ENCODE peak calls at places on chromosomes 1 and 21, in seven cellular contexts. H is HL-60, D is GM12878, T is GM23338, J is A549, B is K562, X is HCT116. V is an unnamed sample.

GRCh38 chr1:33181906-33182305 is at the start of gene TRIM62:
- DNase-seq in D (no peak), T (peak), H (peak), B (peak), X (peak), J (peak), V (no peak)

GRCh38 chr21:44374601-44375280 is 21.3 kb downstream of the TRPM2 start:
- DNase-seq in X (no peak), T (no peak), B (no peak), D (no peak), H (no peak), J (no peak), V (no peak)

GRCh38 chr1:22290157-22290556 is 147.3 kb upstream of the WNT4 start:
- DNase-seq in T (no peak), H (no peak), D (no peak), J (no peak), X (no peak), B (no peak), V (no peak)

GRCh38 chr21:16196521-16197208 is 466.9 kb downstream of the USP25 start:
- DNase-seq in J (no peak), B (no peak), X (no peak), H (no peak), T (no peak), D (no peak), V (no peak)

GRCh38 chr1:79323240-79324025 is 316.9 kb upstream of the ADGRL4 start:
- DNase-seq in J (peak), H (no peak), B (no peak), D (no peak), T (no peak), X (peak), V (peak)

GRCh38 chr1:43292679-43293078 is 7.3 kb upstream of the C1orf210 start:
- DNase-seq in D (no peak), T (no peak), B (no peak), J (no peak), H (no peak), X (no peak), V (no peak)

GRCh38 chr1:55876276-55877060 is 661.3 kb upstream of the USP24 start:
- DNase-seq in B (no peak), X (no peak), T (no peak), D (no peak), J (no peak), H (no peak), V (no peak)

GRCh38 chr1:165476776-165477175 is 31.9 kb upstream of the RXRG start:
- DNase-seq in H (no peak), J (no peak), B (no peak), D (no peak), T (no peak), X (no peak), V (no peak)

GRCh38 chr1:173507847-173508209 is 30.7 kb downstream of the PRDX6 start:
- DNase-seq in X (no peak), B (no peak), J (no peak), H (no peak), D (no peak), T (peak), V (peak)

GRCh38 chr1:32609180-32609579 is 41.2 kb downstream of the ZBTB8OS start:
- DNase-seq in J (no peak), T (no peak), B (no peak), H (no peak), X (no peak), D (no peak), V (no peak)

GRCh38 chr1:61244114-61244513 is 161.8 kb downstream of the NFIA start:
- DNase-seq in J (no peak), X (peak), B (no peak), H (no peak), D (no peak), T (no peak), V (no peak)

GRCh38 chr1:63817152-63817667 is 43.4 kb downstream of the ROR1 start:
- DNase-seq in H (no peak), T (no peak), B (no peak), X (no peak), J (peak), D (no peak), V (no peak)

GRCh38 chr1:55943721-55944435 is 635.5 kb downstream of the PLPP3 start:
- DNase-seq in X (no peak), B (no peak), H (no peak), J (no peak), D (no peak), T (no peak), V (no peak)

GRCh38 chr1:16922885-16923431 is 1.2 kb downstream of the CROCC start:
- DNase-seq in T (peak), J (no peak), D (no peak), B (peak), X (no peak), H (peak), V (no peak)

GRCh38 chr1:10374442-10374860 is 24.4 kb upstream of the PGD start:
- DNase-seq in B (no peak), H (peak), T (no peak), D (no peak), J (no peak), X (no peak), V (no peak)

GRCh38 chr21:37198989-37199924 is 67.9 kb downstream of the VPS26C start:
- DNase-seq in J (no peak), H (no peak), T (no peak), X (peak), B (no peak), D (no peak), V (peak)

GRCh38 chr1:203796223-203796747 is 862 bp downstream of the ZBED6 start:
- DNase-seq in H (peak), X (no peak), T (peak), J (peak), B (no peak), D (peak), V (no peak)

GRCh38 chr1:30372792-30373433 is 350.5 kb downstream of the MATN1 start:
- DNase-seq in D (no peak), T (no peak), J (no peak), X (no peak), B (no peak), H (no peak), V (no peak)

GRCh38 chr1:196997428-196997827 is 20.1 kb downstream of the CFHR5 start:
- DNase-seq in B (no peak), X (no peak), T (peak), J (no peak), H (no peak), D (no peak), V (no peak)

GRCh38 chr1:119542492-119542946 is 35.5 kb downstream of the HSD3B1 start:
- DNase-seq in X (no peak), B (no peak), D (no peak), J (peak), T (no peak), H (no peak), V (no peak)

GRCh38 chr1:30706528-30706927 is 16.9 kb downstream of the MATN1 start:
- DNase-seq in X (no peak), H (no peak), T (no peak), B (no peak), D (no peak), J (no peak), V (no peak)

GRCh38 chr1:206923961-206924548 is 2.3 kb upstream of the FCMR start:
- DNase-seq in D (no peak), X (no peak), H (no peak), T (no peak), J (no peak), B (no peak), V (no peak)

GRCh38 chr1:206926286-206926685 is 4.5 kb upstream of the FCMR start:
- DNase-seq in D (no peak), X (no peak), B (no peak), H (no peak), T (no peak), J (no peak), V (no peak)

GRCh38 chr1:206924549-206925115 is 2.9 kb upstream of the FCMR start:
- DNase-seq in X (no peak), H (no peak), D (no peak), T (no peak), J (no peak), B (no peak), V (no peak)

GRCh38 chr1:206923009-206923960 is 1.5 kb upstream of the FCMR start:
- DNase-seq in H (peak), X (no peak), B (no peak), D (peak), T (no peak), J (no peak), V (no peak)

DNA sequence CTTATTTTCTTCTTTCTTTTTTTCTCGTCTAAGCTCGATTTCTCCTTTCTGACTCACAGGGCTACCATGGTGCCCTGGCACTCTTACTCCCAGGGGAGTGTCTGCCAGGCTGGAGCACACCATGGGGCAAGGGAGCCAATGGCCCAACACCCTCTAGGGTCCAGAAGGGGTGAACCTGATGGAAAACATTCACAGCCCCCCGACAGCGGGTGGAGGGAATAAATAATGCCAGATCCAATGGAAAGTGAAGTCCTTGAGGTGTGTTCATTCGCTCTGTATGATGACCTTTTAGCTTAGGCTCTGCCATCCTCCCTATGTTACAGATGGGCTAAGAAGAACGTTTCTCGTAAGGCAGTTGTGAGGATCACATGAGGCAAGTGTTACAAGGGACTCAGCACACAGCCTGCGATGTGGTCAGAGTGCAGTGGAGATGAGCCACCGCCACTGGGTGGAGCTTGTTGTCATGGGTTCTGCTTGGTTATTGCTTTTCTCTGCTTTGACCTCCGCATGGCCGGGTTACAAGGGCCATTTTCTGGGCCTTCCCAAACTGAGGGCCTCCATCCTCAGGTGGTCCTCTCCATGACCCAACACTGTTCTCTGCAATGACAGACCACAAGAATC is 3.5 kb upstream of the FCMR start:
- DNase-seq in D (peak), B (peak), J (peak), X (no peak), H (peak), T (peak), V (no peak)
- TF ChIP-seq REST in D (no peak), B (no peak), J (no peak), X (no peak), H (no peak), T (no peak), V (no peak)

GRCh38 chr1:230261918-230262650 is 164.0 kb downstream of the PGBD5 start:
- DNase-seq in H (no peak), J (no peak), B (no peak), X (no peak), D (no peak), T (no peak), V (no peak)
- H3K4me3 ChIP-seq in H (no peak), J (no peak), B (no peak), X (no peak), D (no peak), T (no peak), V (no peak)

GRCh38 chr1:178037510-178038253 is 56.2 kb upstream of the RASAL2 start:
- DNase-seq in D (no peak), B (peak), H (peak), T (peak), J (peak), X (peak), V (no peak)
- TF ChIP-seq REST in D (no peak), B (no peak), H (peak), T (no peak), J (no peak), X (no peak), V (no peak)

GRCh38 chr1:205505791-205506190 is 1.3 kb downstream of the CDK18 start:
- DNase-seq in D (no peak), H (no peak), J (no peak), B (peak), T (no peak), X (no peak), V (no peak)
- H3K4me3 ChIP-seq in D (no peak), H (no peak), J (no peak), B (no peak), T (peak), X (peak), V (no peak)